ENCODE peak calls at places on chromosome 3, in eight cellular contexts. K is A549, E is tibial artery, O is left ventricle myocardium inferior, H is stomach, T is WERI-Rb-1, V is cardiac fibroblast, Z is thoracic aorta. Q is an unnamed sample.

GRCh38 chr3:8266679-8267267 is 234.8 kb upstream of the LMCD1 start:
- DNase-seq in O (no peak), Z (no peak), E (no peak), H (no peak), V (no peak), T (no peak), K (no peak), Q (no peak)

GRCh38 chr3:12893872-12894271 is 52.5 kb upstream of the RPL32 start:
- DNase-seq in H (no peak), T (no peak), K (no peak), O (no peak), Z (no peak), E (no peak), V (no peak), Q (no peak)

GRCh38 chr3:173977747-173978146 is 580.2 kb downstream of the NLGN1 start:
- DNase-seq in E (no peak), Z (no peak), T (no peak), V (no peak), K (no peak), H (no peak), O (no peak), Q (no peak)

GRCh38 chr3:75171632-75172230 is 492.4 kb upstream of the FRG2C start:
- DNase-seq in T (no peak), V (peak; percentile 13), Z (no peak), K (no peak), O (no peak), H (no peak), E (no peak), Q (no peak)

GRCh38 chr3:62965311-62965710 is 90.1 kb upstream of the CADPS start:
- DNase-seq in T (no peak), H (no peak), O (no peak), V (no peak), Z (no peak), E (no peak), K (no peak), Q (no peak)

GRCh38 chr3:49260711-49261357 is 16.2 kb downstream of the C3orf62 start:
- DNase-seq in T (no peak), Z (no peak), K (no peak), H (no peak), O (no peak), V (no peak), E (no peak), Q (no peak)

GRCh38 chr3:154060606-154061380 is 60.4 kb upstream of the ARHGEF26 start:
- DNase-seq in E (no peak), V (peak; percentile 97), T (no peak), H (no peak), O (no peak), K (no peak), Z (peak; percentile 7), Q (no peak)

GRCh38 chr3:66200147-66200546 is 20.7 kb upstream of the SLC25A26 start:
- DNase-seq in V (no peak), H (peak; percentile 29), K (no peak), E (no peak), O (no peak), Z (no peak), T (no peak), Q (no peak)

GRCh38 chr3:112651516-112651915 is 10.6 kb upstream of the CCDC80 start:
- DNase-seq in H (no peak), Z (no peak), O (no peak), T (no peak), E (no peak), K (no peak), V (no peak), Q (no peak)

GRCh38 chr3:195421410-195421809 is 21.4 kb downstream of the ACAP2 start:
- DNase-seq in Z (no peak), O (no peak), E (no peak), H (no peak), V (no peak), T (no peak), K (no peak), Q (no peak)

GRCh38 chr3:130081371-130081881 is at the start of gene ALG1L2:
- DNase-seq in Z (no peak), V (peak; percentile 12), K (no peak), H (no peak), E (no peak), T (no peak), O (no peak), Q (no peak)

GRCh38 chr3:69204315-69204957 is 82.0 kb upstream of the LMOD3 start:
- DNase-seq in V (no peak), Z (no peak), T (no peak), H (no peak), E (no peak), K (peak; percentile 53), O (no peak), Q (no peak)

GRCh38 chr3:179956416-179956830 is 80.3 kb downstream of the PEX5L start:
- DNase-seq in V (no peak), Z (no peak), K (no peak), E (no peak), T (no peak), O (no peak), H (no peak), Q (no peak)

GRCh38 chr3:53833053-53833645 is 13.1 kb downstream of the CHDH start:
- DNase-seq in V (no peak), T (no peak), Z (no peak), K (no peak), H (peak; percentile 23), O (no peak), E (peak; percentile 56), Q (no peak)

GRCh38 chr3:129609591-129610169 is 3.2 kb upstream of the PLXND1 start:
- DNase-seq in O (no peak), K (no peak), H (no peak), E (no peak), V (peak; percentile 41), T (no peak), Z (no peak), Q (no peak)

DNA sequence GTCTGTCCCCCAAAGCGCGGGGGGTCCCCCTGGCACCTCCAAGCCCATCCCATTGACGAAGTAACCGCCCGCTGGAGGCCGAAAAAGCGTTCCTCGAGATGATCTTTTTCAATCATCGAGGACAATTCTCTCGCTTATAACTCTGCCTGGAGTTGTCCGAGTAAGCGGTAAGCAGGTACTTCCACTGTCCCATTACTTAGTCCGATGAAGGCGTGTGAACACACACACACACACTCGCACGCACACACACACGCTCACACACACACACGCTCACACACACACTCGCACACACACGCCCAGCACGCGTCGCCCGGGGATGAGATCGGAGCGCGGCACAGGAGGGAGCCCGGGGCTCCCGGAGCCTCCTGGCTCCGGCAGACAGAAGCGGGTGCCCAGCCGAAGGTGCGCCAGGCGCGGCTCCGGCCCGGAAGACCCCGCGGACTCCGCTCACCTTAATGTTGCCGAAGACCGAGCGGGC is 430 bp downstream of the SLCO2A1 start:
- DNase-seq in V (peak; percentile 39), O (no peak), E (no peak), Z (no peak), T (no peak), K (no peak), H (no peak), Q (no peak)
- TF ChIP-seq CTCF in V (no peak), O (no peak), E (no peak), Z (no peak), T (no peak), K (no peak), H (no peak), Q (no peak)

DNA sequence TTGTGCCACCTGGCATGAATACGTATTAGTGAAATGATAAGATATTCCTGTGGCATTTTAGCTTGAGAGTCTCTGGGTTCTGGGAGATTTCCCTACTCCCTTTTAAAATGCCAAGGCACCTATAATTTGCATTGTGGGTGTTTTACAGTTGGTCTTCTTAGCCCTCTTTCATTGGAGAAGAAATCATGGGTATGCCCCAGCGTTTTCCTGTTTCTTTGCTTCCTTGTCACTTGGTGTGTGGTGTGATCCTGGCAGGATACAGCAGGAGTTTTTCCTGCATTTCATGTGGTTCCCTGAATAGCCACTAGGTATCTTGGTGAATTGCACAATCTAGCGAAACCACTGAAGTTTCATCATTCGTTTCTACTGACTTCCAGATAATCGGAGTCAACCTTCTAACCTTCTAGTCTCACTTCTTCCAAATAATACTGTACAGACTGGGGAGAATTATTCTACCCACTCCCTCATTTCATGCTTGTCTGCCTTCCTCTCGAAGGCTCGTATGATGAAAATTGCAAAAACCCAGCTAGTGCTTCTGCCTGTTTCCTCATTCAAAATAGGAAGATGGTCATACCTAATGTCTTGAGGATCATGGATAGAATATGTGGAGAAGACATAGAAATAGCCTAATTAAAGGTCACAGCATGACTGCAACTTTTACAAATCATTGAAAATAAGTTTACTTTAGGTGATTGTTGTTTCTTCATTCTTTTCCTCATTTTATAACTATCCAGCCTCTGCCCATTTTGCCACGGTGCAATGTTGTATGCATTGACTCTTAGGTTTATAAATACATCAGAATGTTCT is 2.7 kb downstream of the BHLHE40 start:
- DNase-seq in Z (no peak), H (no peak), K (no peak), T (no peak), O (no peak), V (peak; percentile 81), E (no peak), Q (no peak)
- TF ChIP-seq CTCF in Z (peak; percentile 61), H (peak; percentile 33), K (no peak), T (peak; percentile 18), O (peak; percentile 63), V (peak; percentile 60), E (peak; percentile 58), Q (peak; percentile 46)

DNA sequence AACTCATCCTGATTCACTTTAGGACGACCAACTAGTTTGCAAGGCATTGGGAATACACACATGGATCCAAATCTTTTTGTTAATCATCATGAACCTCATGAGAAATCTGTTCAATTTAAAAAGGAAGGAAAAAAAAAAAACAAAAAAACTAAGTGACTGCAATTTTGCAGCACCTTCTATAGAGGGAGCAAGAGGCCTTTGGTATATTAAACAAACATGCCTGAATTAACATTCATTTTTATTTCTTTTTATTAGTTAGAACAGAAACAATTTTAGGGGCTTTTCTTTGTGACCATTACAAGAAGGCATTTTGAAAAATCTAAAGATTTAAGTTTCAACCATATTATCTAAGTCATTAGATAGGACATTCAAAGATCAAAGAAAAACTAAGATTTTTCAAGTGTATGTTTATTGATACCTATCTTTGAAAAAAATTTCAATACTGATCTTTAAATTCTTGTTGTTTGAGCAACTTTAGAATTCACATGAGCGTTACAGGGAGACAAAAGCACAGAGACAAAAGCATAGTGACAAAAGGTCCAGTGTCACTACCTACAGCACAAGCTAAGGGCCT is 182.4 kb downstream of the CBLB start:
- DNase-seq in T (no peak), Z (no peak), V (peak; percentile 65), H (no peak), E (no peak), O (no peak), K (peak; percentile 10), Q (no peak)
- TF ChIP-seq CTCF in T (peak; percentile 35), Z (peak; percentile 63), V (peak; percentile 69), H (peak; percentile 73), E (peak; percentile 73), O (peak; percentile 86), K (peak; percentile 69), Q (peak; percentile 85)

DNA sequence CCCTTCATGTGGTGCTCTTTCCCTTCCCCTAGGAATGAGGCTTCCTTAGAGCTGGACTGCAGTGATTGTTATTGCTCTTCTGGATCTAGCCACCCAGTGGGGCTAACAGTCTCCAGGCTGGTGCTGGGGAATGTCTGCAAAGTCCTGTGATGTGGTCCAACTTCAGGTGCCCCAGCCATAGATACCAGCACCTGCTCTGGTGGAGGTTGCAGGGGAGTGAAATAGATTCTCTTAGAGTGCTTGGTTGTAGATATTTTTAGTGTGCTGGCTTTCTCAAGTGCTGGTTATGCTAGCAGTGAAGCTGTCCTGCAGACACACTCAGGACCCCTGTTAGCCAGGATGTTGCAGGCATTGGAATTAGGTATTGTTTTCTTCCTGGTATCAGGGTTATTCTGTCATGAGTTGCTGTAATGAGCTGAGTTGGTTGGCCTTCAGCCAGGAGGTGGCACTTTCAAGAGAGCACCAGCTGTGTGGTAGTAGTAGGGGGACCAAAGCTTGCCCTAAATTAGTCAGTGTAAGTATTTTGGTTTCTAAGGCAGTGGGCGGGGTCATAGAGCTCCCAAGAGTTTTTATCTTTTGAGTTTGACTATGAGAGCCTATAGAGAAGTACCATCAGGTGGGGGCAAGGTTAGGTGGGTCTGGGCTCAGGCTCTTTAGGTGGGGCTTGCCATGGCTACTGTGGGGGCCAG is 317.5 kb upstream of the SGO1 start:
- DNase-seq in E (no peak), T (no peak), O (no peak), K (no peak), V (no peak), H (no peak), Z (no peak), Q (no peak)
- TF ChIP-seq CTCF in E (no peak), T (no peak), O (no peak), K (no peak), V (no peak), H (no peak), Z (no peak), Q (no peak)

Q was measured in osteocyte.